ENCODE peak calls at places on chromosome 2, in four cellular contexts. One of them, this sample, is unnamed. For H3K27me3 and H3K9me3, the result is how much of the 10 kb centered on the place peaks cover.

GRCh38 chr2:224479826-224480225 is 77.9 kb upstream of the FAM124B start:
- DNase-seq in cardiac muscle cell: no peak
- DNase-seq in breast epithelium: no peak
- DNase-seq in BE2C: no peak
- DNase-seq in this sample: no peak

GRCh38 chr2:227942021-227942420 is 70.6 kb downstream of the DAW1 start:
- DNase-seq in BE2C: no peak
- DNase-seq in breast epithelium: no peak
- DNase-seq in cardiac muscle cell: no peak
- DNase-seq in this sample: no peak

GRCh38 chr2:8750221-8750620 is 68.4 kb downstream of the ID2 start:
- DNase-seq in breast epithelium: no peak
- DNase-seq in BE2C: no peak
- DNase-seq in cardiac muscle cell: no peak
- DNase-seq in this sample: peak

GRCh38 chr2:1972428-1972827 is 228.1 kb upstream of the PXDN start:
- DNase-seq in cardiac muscle cell: peak
- DNase-seq in breast epithelium: no peak
- DNase-seq in BE2C: peak
- DNase-seq in this sample: no peak

GRCh38 chr2:129888896-129889295 is 90.6 kb upstream of the RAB6C start:
- DNase-seq in breast epithelium: no peak
- DNase-seq in cardiac muscle cell: no peak
- DNase-seq in BE2C: no peak
- DNase-seq in this sample: peak

GRCh38 chr2:191001624-191002023 is 12.3 kb downstream of the STAT1 start:
- DNase-seq in cardiac muscle cell: no peak
- DNase-seq in breast epithelium: no peak
- DNase-seq in BE2C: no peak
- DNase-seq in this sample: no peak

GRCh38 chr2:203579131-203579643 is 44.1 kb upstream of the RAPH1 start:
- DNase-seq in BE2C: no peak
- DNase-seq in cardiac muscle cell: no peak
- DNase-seq in breast epithelium: peak
- DNase-seq in this sample: peak

GRCh38 chr2:223941579-223942277 is 3.4 kb downstream of the WDFY1 start:
- DNase-seq in BE2C: no peak
- DNase-seq in cardiac muscle cell: no peak
- DNase-seq in breast epithelium: no peak
- DNase-seq in this sample: peak

GRCh38 chr2:147607379-147607778 is 237.4 kb upstream of the ACVR2A start:
- DNase-seq in BE2C: no peak
- DNase-seq in cardiac muscle cell: no peak
- DNase-seq in breast epithelium: no peak
- DNase-seq in this sample: no peak

GRCh38 chr2:27960237-27960912 is 69.8 kb downstream of the BABAM2 start:
- DNase-seq in breast epithelium: no peak
- DNase-seq in cardiac muscle cell: no peak
- DNase-seq in BE2C: no peak
- DNase-seq in this sample: peak

GRCh38 chr2:146489386-146489785 is 1355.4 kb upstream of the ACVR2A start:
- DNase-seq in BE2C: no peak
- DNase-seq in breast epithelium: no peak
- DNase-seq in cardiac muscle cell: no peak
- DNase-seq in this sample: no peak

GRCh38 chr2:167749016-167749415 is 498.4 kb downstream of the STK39 start:
- DNase-seq in cardiac muscle cell: no peak
- DNase-seq in breast epithelium: no peak
- DNase-seq in BE2C: no peak
- DNase-seq in this sample: no peak

GRCh38 chr2:46873632-46874068 is 42.0 kb downstream of the MCFD2 start:
- DNase-seq in cardiac muscle cell: no peak
- DNase-seq in breast epithelium: peak
- DNase-seq in BE2C: peak
- DNase-seq in this sample: peak

GRCh38 chr2:240245706-240246105 is 105.2 kb upstream of the OTOS start:
- DNase-seq in cardiac muscle cell: no peak
- DNase-seq in BE2C: peak
- DNase-seq in breast epithelium: no peak
- DNase-seq in this sample: peak

GRCh38 chr2:20661028-20661980 is 5.6 kb upstream of the GDF7 start:
- DNase-seq in cardiac muscle cell: peak
- DNase-seq in BE2C: peak
- DNase-seq in breast epithelium: no peak
- DNase-seq in this sample: peak

GRCh38 chr2:217331577-217332139 is 471.8 kb upstream of the TNP1 start:
- DNase-seq in breast epithelium: peak
- DNase-seq in BE2C: no peak
- DNase-seq in cardiac muscle cell: peak
- DNase-seq in this sample: peak

GRCh38 chr2:175036582-175037018 is 31.4 kb upstream of the CHN1 start:
- DNase-seq in cardiac muscle cell: peak
- DNase-seq in breast epithelium: no peak
- DNase-seq in BE2C: no peak
- DNase-seq in this sample: peak

GRCh38 chr2:232457121-232458011 is 1.4 kb downstream of the ALPI start:
- DNase-seq in cardiac muscle cell: no peak
- DNase-seq in BE2C: no peak
- DNase-seq in breast epithelium: no peak
- DNase-seq in this sample: no peak

GRCh38 chr2:238855299-238855698 is 7.4 kb downstream of the TWIST2 start:
- DNase-seq in breast epithelium: no peak
- DNase-seq in BE2C: no peak
- DNase-seq in cardiac muscle cell: no peak
- DNase-seq in this sample: peak
- H3K27me3 ChIP-seq in breast epithelium: under half
- H3K27me3 ChIP-seq in BE2C: half or more
- H3K27me3 ChIP-seq in cardiac muscle cell: under half
- H3K27me3 ChIP-seq in this sample: under half

GRCh38 chr2:81195017-81195773 is 890.6 kb upstream of the LRRTM1 start:
- DNase-seq in BE2C: no peak
- DNase-seq in cardiac muscle cell: no peak
- DNase-seq in breast epithelium: no peak
- DNase-seq in this sample: no peak

GRCh38 chr2:81196383-81196851 is 891.9 kb upstream of the LRRTM1 start:
- DNase-seq in breast epithelium: no peak
- DNase-seq in BE2C: no peak
- DNase-seq in cardiac muscle cell: no peak
- DNase-seq in this sample: no peak

GRCh38 chr2:81196933-81197628 is 892.5 kb upstream of the LRRTM1 start:
- DNase-seq in BE2C: no peak
- DNase-seq in cardiac muscle cell: no peak
- DNase-seq in breast epithelium: no peak
- DNase-seq in this sample: no peak

GRCh38 chr2:81194581-81194980 is 890.0 kb upstream of the LRRTM1 start:
- DNase-seq in BE2C: no peak
- DNase-seq in breast epithelium: no peak
- DNase-seq in cardiac muscle cell: no peak
- DNase-seq in this sample: no peak

DNA sequence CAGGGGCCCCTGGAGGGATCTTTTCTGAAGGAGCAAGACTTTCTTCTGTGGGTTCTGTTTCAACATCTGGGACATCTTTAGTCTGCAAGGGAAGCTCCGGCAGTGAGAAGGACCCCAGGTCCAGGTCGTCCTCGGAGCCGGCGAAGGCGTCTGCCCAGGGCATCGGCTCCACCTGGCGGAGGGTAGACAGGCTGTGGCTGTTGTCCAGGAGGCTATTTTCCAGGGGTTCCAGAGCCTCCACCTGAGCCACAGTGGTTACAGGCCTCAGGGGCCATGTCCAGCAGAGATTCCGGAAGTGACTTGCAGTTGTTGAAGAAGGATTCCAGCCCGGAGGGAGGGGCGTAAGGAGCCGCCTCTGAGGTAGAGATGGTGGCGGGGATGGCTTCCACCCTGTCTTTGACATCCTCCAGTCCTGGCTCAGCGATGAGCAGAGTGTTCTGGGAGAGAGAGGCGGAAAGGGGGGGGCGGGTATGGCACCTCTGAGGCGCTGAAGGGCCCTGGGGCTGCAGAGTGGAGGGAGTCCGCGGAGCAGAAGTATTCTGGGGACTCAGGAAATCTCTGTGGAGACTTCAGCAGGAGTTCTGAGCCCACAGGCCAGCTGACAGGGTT is 891.3 kb upstream of the LRRTM1 start:
- DNase-seq in cardiac muscle cell: no peak
- DNase-seq in BE2C: no peak
- DNase-seq in breast epithelium: no peak
- DNase-seq in this sample: no peak
- H3K9me3 ChIP-seq in cardiac muscle cell: under half
- H3K9me3 ChIP-seq in BE2C: under half
- H3K9me3 ChIP-seq in breast epithelium: under half
- H3K9me3 ChIP-seq in this sample: under half

GRCh38 chr2:195538937-195539336 is 118.1 kb upstream of the SLC39A10 start:
- DNase-seq in BE2C: no peak
- DNase-seq in breast epithelium: no peak
- DNase-seq in cardiac muscle cell: no peak
- DNase-seq in this sample: no peak
- H3K4me3 ChIP-seq in BE2C: no peak
- H3K4me3 ChIP-seq in breast epithelium: no peak
- H3K4me3 ChIP-seq in cardiac muscle cell: no peak
- H3K4me3 ChIP-seq in this sample: no peak

DNA sequence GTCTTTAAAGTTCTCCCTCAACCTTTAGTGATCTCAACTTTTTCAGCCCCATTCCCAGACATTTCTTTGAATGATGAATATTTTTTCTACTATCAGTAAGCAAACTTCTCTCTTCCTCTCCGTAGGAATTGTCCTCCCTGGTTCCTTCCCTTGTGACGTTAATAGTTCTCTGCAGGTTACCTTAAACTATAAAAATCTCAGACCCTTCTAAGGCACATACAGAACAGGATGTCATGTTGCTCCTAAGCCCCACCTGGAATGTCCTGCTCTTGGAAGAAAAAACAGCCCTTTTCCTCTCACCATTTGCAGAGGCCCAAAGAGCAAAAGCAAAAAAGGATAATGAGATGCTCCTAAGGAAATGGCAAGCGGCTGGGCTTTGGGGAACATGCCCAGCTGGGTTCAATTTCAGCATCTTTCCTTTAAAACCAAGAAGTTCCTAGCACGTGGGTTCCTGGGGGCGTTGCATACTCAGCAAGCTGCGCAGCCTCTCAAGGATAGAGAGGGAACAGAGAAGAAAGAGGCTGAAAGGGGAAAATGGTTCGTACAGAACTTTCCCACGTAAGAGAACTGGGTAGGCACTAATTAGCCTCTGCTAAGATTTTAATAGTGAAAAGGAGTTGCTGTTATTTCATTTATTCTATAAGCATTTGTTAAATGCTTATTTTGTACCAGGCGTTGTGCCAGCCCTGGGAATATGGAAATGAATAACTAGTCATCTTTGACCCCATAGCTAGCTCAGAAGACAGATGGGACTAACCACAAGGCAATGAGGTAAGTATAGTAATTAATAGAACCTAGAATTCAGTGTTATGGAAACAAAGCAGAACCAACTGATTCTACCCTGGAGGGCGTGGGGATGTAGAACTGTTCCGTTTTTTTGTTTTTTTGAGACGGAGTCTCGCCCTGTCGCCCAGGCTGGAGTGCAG is 71.0 kb upstream of the RASGRP3 start:
- DNase-seq in cardiac muscle cell: no peak
- DNase-seq in BE2C: no peak
- DNase-seq in breast epithelium: no peak
- DNase-seq in this sample: no peak
- H3K27me3 ChIP-seq in cardiac muscle cell: under half
- H3K27me3 ChIP-seq in BE2C: under half
- H3K27me3 ChIP-seq in breast epithelium: under half
- H3K27me3 ChIP-seq in this sample: under half

GRCh38 chr2:172574965-172575364 is 19.1 kb downstream of the PDK1 start:
- DNase-seq in BE2C: no peak
- DNase-seq in cardiac muscle cell: no peak
- DNase-seq in breast epithelium: no peak
- DNase-seq in this sample: no peak
- H3K9me3 ChIP-seq in BE2C: under half
- H3K9me3 ChIP-seq in cardiac muscle cell: under half
- H3K9me3 ChIP-seq in breast epithelium: under half
- H3K9me3 ChIP-seq in this sample: under half

This sample was measured in adipocyte.